ENCODE peak calls at places on chromosome 7, in four cellular contexts. B is K562, Y is GM12878, D is HepG2. K is an unnamed sample.

GRCh38 chr7:23895666-23896096 is 185.7 kb downstream of the STK31 start:
- DNase-seq in B (no peak), Y (no peak), D (no peak), K (no peak)

GRCh38 chr7:150978136-150978789 is at the start of gene KCNH2:
- DNase-seq in B (peak), Y (no peak), D (no peak), K (no peak)

GRCh38 chr7:92641921-92642511 is 51.8 kb upstream of the FAM133B start:
- DNase-seq in B (no peak), Y (no peak), D (no peak), K (peak)

GRCh38 chr7:11931306-11931705 is 99.3 kb upstream of the THSD7A start:
- DNase-seq in B (no peak), Y (no peak), D (no peak), K (no peak)

GRCh38 chr7:123639646-123640045 is 16.0 kb upstream of the LMOD2 start:
- DNase-seq in B (no peak), Y (no peak), D (no peak), K (no peak)

GRCh38 chr7:33798671-33799325 is 106.5 kb upstream of the BMPER start:
- DNase-seq in B (no peak), Y (no peak), D (no peak), K (no peak)

GRCh38 chr7:41134242-41134872 is 568.5 kb downstream of the INHBA start:
- DNase-seq in B (no peak), Y (peak), D (no peak), K (no peak)

GRCh38 chr7:44676776-44677175 is 70.3 kb downstream of the OGDH start:
- DNase-seq in B (no peak), Y (no peak), D (no peak), K (no peak)

GRCh38 chr7:693280-693679 is 33.2 kb upstream of the DNAAF5 start:
- DNase-seq in B (no peak), Y (no peak), D (no peak), K (no peak)

GRCh38 chr7:127920787-127921438 is 110.3 kb downstream of the LRRC4 start:
- DNase-seq in B (no peak), Y (no peak), D (no peak), K (peak)

GRCh38 chr7:79646278-79646677 is 192.8 kb upstream of the MAGI2 start:
- DNase-seq in B (no peak), Y (no peak), D (no peak), K (no peak)
- TF ChIP-seq GABPA in B (no peak), Y (no peak), D (no peak), K (no peak)

DNA sequence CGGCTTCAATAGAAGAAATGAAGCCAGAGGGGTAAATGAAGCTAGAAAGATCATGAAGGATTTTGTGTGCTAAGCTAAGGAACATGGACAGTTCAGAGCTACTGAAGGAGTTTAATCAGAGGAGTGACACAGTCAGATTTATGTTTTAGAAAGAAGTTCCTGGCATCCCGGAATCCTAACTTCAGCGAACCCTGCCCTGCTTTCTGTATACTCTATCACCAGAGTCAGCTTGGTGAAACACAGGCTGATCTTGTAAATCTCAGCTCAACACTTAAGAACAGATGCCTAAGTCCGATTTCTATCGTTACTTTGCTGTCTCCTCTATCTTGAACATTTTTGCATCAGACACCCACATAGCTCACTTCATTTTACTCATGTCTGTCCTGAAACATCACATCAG is 9.1 kb downstream of the AHR start:
- DNase-seq in B (no peak), Y (no peak), D (no peak), K (no peak)
- H3K4me3 ChIP-seq in B (no peak), Y (no peak), D (no peak), K (no peak)

GRCh38 chr7:27866828-27867227 is 126.9 kb downstream of the TAX1BP1 start:
- DNase-seq in B (no peak), Y (no peak), D (no peak), K (no peak)

GRCh38 chr7:27860800-27861199 is 120.8 kb downstream of the TAX1BP1 start:
- DNase-seq in B (no peak), Y (no peak), D (no peak), K (no peak)

GRCh38 chr7:27866256-27866655 is 126.3 kb downstream of the TAX1BP1 start:
- DNase-seq in B (no peak), Y (no peak), D (no peak), K (no peak)

GRCh38 chr7:27861747-27862146 is 121.8 kb downstream of the TAX1BP1 start:
- DNase-seq in B (no peak), Y (no peak), D (no peak), K (no peak)

DNA sequence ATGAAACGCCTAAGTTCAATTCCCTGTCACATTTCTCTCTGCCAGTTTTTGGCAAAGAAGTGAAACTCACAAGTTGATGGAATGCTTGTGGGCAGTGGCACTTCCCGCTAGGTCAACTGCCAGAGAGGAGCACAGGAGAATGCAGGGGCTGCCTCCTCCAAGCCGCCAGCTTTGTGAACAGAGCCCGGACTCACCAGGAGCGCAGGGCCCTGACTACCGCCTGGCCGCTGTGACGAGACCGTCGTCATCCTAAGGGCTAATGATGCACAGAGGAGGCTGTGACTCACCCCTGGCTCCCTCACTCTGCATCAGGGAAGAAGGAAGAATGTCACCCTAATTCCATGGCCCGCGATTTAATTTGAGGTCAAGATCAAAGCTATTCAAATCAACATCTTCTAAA is 123.9 kb downstream of the TAX1BP1 start:
- DNase-seq in B (no peak), Y (no peak), D (no peak), K (no peak)
- TF ChIP-seq GABPA in B (no peak), Y (no peak), D (no peak), K (no peak)

DNA sequence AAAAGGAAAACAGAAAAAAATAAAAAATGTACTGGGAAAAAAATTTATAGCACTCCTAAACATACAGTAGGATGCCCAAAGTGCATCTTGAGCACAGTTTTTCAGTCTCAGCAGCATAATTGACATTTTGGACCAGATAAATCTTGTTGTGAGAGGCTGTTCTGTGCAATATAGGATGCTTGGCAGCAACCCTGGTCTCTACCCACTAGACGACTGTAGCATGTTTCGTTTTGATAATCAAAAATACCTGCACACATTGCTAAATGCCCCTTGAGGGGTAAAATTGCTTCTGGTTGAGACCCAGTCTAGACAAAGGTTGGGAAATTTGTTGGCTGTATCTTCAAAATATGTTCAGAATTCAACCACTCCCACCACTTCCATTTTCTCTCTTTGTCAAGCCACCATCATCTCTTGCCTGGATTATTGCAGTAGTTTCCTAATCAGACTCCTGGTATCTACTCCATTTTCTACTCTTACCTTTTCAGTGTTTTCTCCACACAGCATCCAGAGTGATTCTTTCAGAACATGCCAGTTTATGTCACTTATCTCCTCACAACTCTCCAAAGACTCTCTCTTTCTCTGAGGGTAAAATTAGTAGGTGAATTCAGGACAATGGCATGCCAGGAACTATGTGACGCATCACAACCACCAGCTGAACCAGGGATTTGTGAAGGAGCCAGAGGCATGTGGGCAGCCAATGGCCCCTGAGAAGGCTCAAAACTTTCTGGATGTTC is 91.4 kb downstream of the GPR85 start:
- DNase-seq in B (no peak), Y (no peak), D (no peak), K (no peak)
- H3K4me3 ChIP-seq in B (no peak), Y (no peak), D (no peak), K (no peak)

GRCh38 chr7:69676247-69676646 is 78.0 kb downstream of the AUTS2 start:
- DNase-seq in B (no peak), Y (no peak), D (no peak), K (no peak)
- TF ChIP-seq GABPA in B (no peak), Y (no peak), D (no peak), K (no peak)